ENCODE peak calls at places on chromosomes 12 and 14, in ten cellular contexts. G, D, T, M, E, L, S, O, U and F are unnamed samples.

GRCh38 chr14:23362200-23362599 is 2.8 kb downstream of the EFS start:
- DNase-seq in M (no peak), E (peak; percentile 45), L (no peak), U (no peak), T (peak; percentile 8), G (no peak), S (no peak), O (no peak), D (no peak), F (no peak)

GRCh38 chr14:69921052-69921451 is 41.8 kb downstream of the SMOC1 start:
- DNase-seq in D (no peak), L (no peak), M (peak; percentile 24), U (no peak), E (peak; percentile 92), O (no peak), S (no peak), G (no peak), T (no peak), F (no peak)

GRCh38 chr14:90871605-90872233 is 55.5 kb upstream of the TTC7B start:
- DNase-seq in U (no peak), L (peak; percentile 21), D (no peak), S (no peak), G (no peak), T (no peak), M (no peak), E (peak; percentile 54), O (no peak), F (peak; percentile 56)

GRCh38 chr14:100775831-100776591 is 49.3 kb downstream of the DLK1 start:
- DNase-seq in M (no peak), L (no peak), O (no peak), D (peak; percentile 20), S (no peak), G (peak; percentile 5), E (peak; percentile 39), U (peak; percentile 0), T (peak; percentile 50), F (no peak)

GRCh38 chr12:31629756-31630732 is 29.4 kb upstream of the ETFBKMT start:
- DNase-seq in E (peak; percentile 55), T (no peak), S (peak; percentile 62), O (peak; percentile 20), G (peak; percentile 38), U (peak; percentile 42), M (peak; percentile 18), D (no peak), L (no peak), F (no peak)

GRCh38 chr14:36915089-36915488 is 253.4 kb downstream of the PAX9 start:
- DNase-seq in O (no peak), G (no peak), D (no peak), S (no peak), L (no peak), M (no peak), T (no peak), U (no peak), E (no peak), F (no peak)

GRCh38 chr14:61953602-61954001 is 191.4 kb downstream of the SNAPC1 start:
- DNase-seq in S (no peak), G (no peak), O (no peak), M (no peak), U (no peak), L (no peak), D (no peak), E (peak; percentile 47), T (no peak), F (no peak)

GRCh38 chr12:30939234-30939633 is 12.7 kb downstream of the TSPAN11 start:
- DNase-seq in S (no peak), U (no peak), L (no peak), O (no peak), E (no peak), D (no peak), G (no peak), M (no peak), T (no peak), F (no peak)

GRCh38 chr12:113712481-113712880 is 240.8 kb upstream of the LHX5 start:
- DNase-seq in S (no peak), T (no peak), L (no peak), G (no peak), E (no peak), M (no peak), O (no peak), D (no peak), U (no peak), F (no peak)

GRCh38 chr12:132395192-132395907 is 66.0 kb upstream of the GALNT9 start:
- DNase-seq in S (no peak), G (no peak), L (no peak), O (peak; percentile 68), T (peak; percentile 65), E (no peak), M (no peak), D (peak; percentile 20), U (peak; percentile 44), F (no peak)

GRCh38 chr12:54535474-54535873 is 13.9 kb upstream of the PDE1B start:
- DNase-seq in O (no peak), M (no peak), S (no peak), D (no peak), T (no peak), U (no peak), G (no peak), E (no peak), L (no peak), F (no peak)

DNA sequence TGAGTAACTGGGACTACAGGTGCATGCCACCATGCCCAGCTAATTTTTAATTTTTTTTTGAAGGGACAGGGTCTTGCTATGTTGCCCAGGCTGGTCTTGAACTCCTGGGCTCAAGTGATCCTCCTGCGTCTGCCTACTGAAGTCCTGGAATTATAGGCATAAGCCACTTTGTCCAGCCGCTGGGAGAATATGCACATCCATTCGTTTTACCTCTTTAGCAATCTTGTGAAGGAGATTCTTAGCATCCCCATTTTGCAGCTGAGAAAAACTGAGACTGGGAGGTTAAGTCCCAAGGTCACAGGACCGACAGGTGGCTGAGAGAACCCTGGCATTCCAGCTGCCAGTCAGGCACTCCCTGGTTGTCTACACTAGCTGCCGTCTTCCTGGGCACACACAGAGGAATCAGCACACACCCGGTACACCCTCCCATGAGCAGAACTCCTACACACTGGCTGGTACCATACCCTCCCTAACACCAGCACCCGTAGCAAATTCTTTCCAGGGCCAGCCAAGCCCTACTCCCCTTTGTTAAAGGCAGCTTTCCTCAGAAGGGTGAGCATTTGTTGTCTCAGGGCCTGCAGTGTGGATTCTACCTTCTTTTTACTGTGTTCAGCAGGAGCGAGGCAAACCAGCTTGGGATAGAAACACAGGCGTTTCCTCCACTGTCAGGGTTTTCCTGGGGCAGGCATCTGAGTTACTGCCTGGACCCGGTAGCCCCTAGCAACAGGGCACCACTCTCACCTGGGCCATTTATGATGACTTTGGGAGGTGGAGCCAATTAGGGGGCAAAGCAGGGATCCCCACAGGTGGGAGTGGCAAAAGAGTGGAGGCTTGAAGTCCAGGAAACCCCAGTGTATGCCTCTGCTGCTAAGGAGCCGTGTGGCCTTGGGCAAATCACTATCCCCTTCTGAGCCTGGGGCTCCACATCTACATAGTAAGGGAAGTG is 70.2 kb downstream of the IRF2BPL start:
- DNase-seq in L (no peak), O (no peak), G (no peak), T (no peak), M (no peak), S (no peak), D (no peak), U (no peak), E (no peak), F (no peak)
- H3K27ac ChIP-seq in L (peak overlapping the region; percentile 57), O (peak overlapping the region; percentile 96), G (peak overlapping the region; percentile 92), T (no peak overlapping the region), M (peak overlapping the region; percentile 59), S (no peak overlapping the region), D (peak overlapping the region; percentile 98), U (peak overlapping the region; percentile 66), E (peak overlapping the region; percentile 66), F (peak overlapping the region; percentile 100)

GRCh38 chr12:321606-322326 is 59.1 kb upstream of the SLC6A13 start:
- DNase-seq in L (peak; percentile 39), M (peak; percentile 31), G (no peak), S (no peak), O (no peak), E (no peak), T (no peak), D (no peak), U (no peak), F (peak; percentile 12)
- TF ChIP-seq CTCF in L (no peak), M (peak; percentile 36), G (no peak), S (no peak), O (no peak), E (no peak), T (no peak), D (peak; percentile 58), U (no peak), F (no peak)

GRCh38 chr14:35289623-35290022 is 2.6 kb upstream of the PSMA6 start:
- DNase-seq in S (no peak), E (no peak), T (no peak), L (no peak), M (no peak), D (no peak), O (no peak), G (no peak), U (no peak), F (no peak)

GRCh38 chr14:35285168-35285990 is 6.8 kb upstream of the PSMA6 start:
- DNase-seq in E (peak; percentile 8), T (no peak), U (no peak), D (no peak), G (no peak), O (no peak), L (no peak), S (no peak), M (no peak), F (no peak)

GRCh38 chr14:35287481-35288013 is 4.6 kb upstream of the PSMA6 start:
- DNase-seq in M (peak; percentile 9), E (no peak), G (no peak), S (no peak), L (no peak), T (no peak), U (no peak), D (no peak), O (no peak), F (no peak)

GRCh38 chr14:35285991-35286564 is 6.1 kb upstream of the PSMA6 start:
- DNase-seq in T (no peak), D (no peak), L (no peak), E (no peak), S (no peak), U (no peak), O (no peak), G (no peak), M (no peak), F (no peak)

GRCh38 chr14:35286707-35287106 is 5.5 kb upstream of the PSMA6 start:
- DNase-seq in U (no peak), E (no peak), M (no peak), G (no peak), S (no peak), T (no peak), L (no peak), O (no peak), D (no peak), F (no peak)
- H3K27ac ChIP-seq in U (no peak overlapping the region), E (no peak overlapping the region), M (no peak overlapping the region), G (no peak overlapping the region), S (no peak overlapping the region), T (peak overlapping the region; percentile 81), L (no peak overlapping the region), O (no peak overlapping the region), D (peak overlapping the region; percentile 66), F (no peak overlapping the region)

DNA sequence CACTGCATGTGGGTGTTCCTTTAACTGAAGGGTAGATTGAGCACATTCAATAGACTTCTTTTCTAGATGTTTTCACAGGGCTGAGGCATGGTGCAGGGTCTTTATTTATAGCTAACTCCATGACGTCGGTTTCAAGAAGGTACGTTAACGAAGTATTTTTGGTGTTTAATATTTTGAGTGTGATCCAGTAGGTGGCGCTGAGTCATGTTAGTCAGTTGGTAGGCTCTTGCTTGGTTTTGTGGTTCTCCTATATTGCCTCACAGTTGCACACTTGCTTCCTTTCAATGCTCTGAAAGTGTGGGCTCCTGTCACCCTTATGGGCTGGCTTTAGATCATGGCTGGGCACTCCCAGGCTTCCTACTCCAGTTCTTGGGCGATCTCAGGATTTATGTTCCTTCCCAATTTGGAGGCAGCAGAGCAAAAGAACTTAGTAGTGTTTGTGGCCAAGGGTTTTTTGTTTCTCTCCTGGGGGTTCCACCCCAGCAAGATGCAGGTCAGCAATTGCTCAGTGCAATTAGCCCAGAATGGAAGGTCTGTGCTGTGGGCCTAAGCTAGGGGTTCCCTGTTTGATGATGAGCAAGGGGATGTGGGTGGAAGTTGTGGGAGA is 471.6 kb upstream of the FOXG1 start:
- DNase-seq in L (no peak), M (peak; percentile 61), D (no peak), U (no peak), E (no peak), T (no peak), S (no peak), O (no peak), G (no peak), F (no peak)
- TF ChIP-seq CTCF in L (no peak), M (peak; percentile 49), D (peak; percentile 18), U (peak; percentile 66), E (no peak), T (no peak), S (no peak), O (no peak), G (no peak), F (no peak)